ENCODE peak calls at places on chromosomes 3 and 15, in ten cellular contexts. I, P, C, X, O, B, G, L, A and Y are unnamed samples.

GRCh38 chr3:129425213-129425612 is 3.2 kb downstream of the EFCAB12 start:
- DNase-seq in O (no peak), I (no peak), P (no peak), L (no peak), G (no peak), B (no peak), C (no peak), X (no peak), A (no peak), Y (no peak)

GRCh38 chr3:32500880-32501784 is 1.5 kb downstream of the CMTM6 start:
- DNase-seq in O (no peak), A (no peak), B (no peak), X (no peak), C (no peak), L (peak), I (no peak), P (no peak), G (no peak), Y (no peak)

GRCh38 chr15:89472785-89473256 is 23.6 kb downstream of the RHCG start:
- DNase-seq in O (peak), I (peak), P (peak), B (no peak), A (no peak), X (peak), L (peak), C (peak), G (peak), Y (peak)

GRCh38 chr3:37082317-37082716 is 89.0 kb downstream of the MLH1 start:
- DNase-seq in G (no peak), L (no peak), B (no peak), X (no peak), O (no peak), C (no peak), I (no peak), A (no peak), P (no peak), Y (no peak)

GRCh38 chr15:49286649-49287394 is 116.8 kb downstream of the GALK2 start:
- DNase-seq in A (no peak), C (no peak), P (no peak), X (no peak), B (no peak), L (no peak), I (no peak), G (no peak), O (no peak), Y (no peak)

GRCh38 chr3:1987983-1988382 is 110.7 kb upstream of the CNTN4 start:
- DNase-seq in P (peak), G (no peak), X (peak), I (no peak), B (no peak), A (no peak), O (no peak), L (no peak), C (no peak), Y (peak)

GRCh38 chr3:149224736-149225594 is 3.3 kb upstream of the CP start:
- DNase-seq in X (no peak), P (peak), I (no peak), C (no peak), O (peak), A (no peak), B (peak), L (peak), G (no peak), Y (peak)

GRCh38 chr3:47868306-47868705 is 65.4 kb downstream of the DHX30 start:
- DNase-seq in X (no peak), G (no peak), B (no peak), C (peak), P (peak), A (no peak), I (no peak), O (no peak), L (no peak), Y (no peak)

GRCh38 chr3:64437126-64437525 is 211.9 kb upstream of the PRICKLE2 start:
- DNase-seq in B (no peak), P (no peak), I (no peak), X (no peak), C (no peak), G (no peak), O (no peak), L (no peak), A (no peak), Y (no peak)

GRCh38 chr15:36472672-36473071 is 106.8 kb upstream of the CDIN1 start:
- DNase-seq in P (no peak), O (no peak), G (no peak), B (no peak), X (no peak), L (no peak), I (no peak), C (no peak), A (no peak), Y (no peak)

GRCh38 chr15:44710236-44711088 is 661 bp downstream of the PATL2 start:
- DNase-seq in C (peak), O (peak), B (peak), A (no peak), G (no peak), X (peak), I (no peak), P (peak), L (peak), Y (no peak)

GRCh38 chr3:174495928-174496327 is 363.2 kb upstream of the NAALADL2 start:
- DNase-seq in P (no peak), L (no peak), B (no peak), C (no peak), I (no peak), X (no peak), G (no peak), A (no peak), O (peak), Y (peak)

GRCh38 chr3:98185180-98185579 is 18.7 kb downstream of the OR5H15 start:
- DNase-seq in X (no peak), B (no peak), G (no peak), P (no peak), A (no peak), C (no peak), O (no peak), L (no peak), I (no peak), Y (no peak)

GRCh38 chr3:38878650-38879049 is 62.6 kb upstream of the SCN10A start:
- DNase-seq in I (no peak), B (no peak), A (no peak), L (no peak), O (no peak), C (no peak), G (no peak), P (no peak), X (no peak), Y (no peak)

GRCh38 chr3:149702691-149703426 is 45.0 kb upstream of the WWTR1 start:
- DNase-seq in A (no peak), L (peak), X (no peak), B (no peak), P (no peak), I (no peak), G (no peak), C (no peak), O (peak), Y (no peak)

GRCh38 chr3:46867550-46867898 is 4.3 kb upstream of the MYL3 start:
- DNase-seq in I (peak), B (no peak), A (peak), X (peak), L (no peak), G (peak), C (peak), O (no peak), P (peak), Y (no peak)

GRCh38 chr3:49625971-49626640 is 48.0 kb upstream of the APEH start:
- DNase-seq in G (peak), L (no peak), B (no peak), O (peak), A (no peak), X (no peak), I (no peak), C (no peak), P (no peak), Y (no peak)

GRCh38 chr3:111862415-111862814 is 3.4 kb downstream of the PHLDB2 start:
- DNase-seq in X (no peak), I (no peak), O (no peak), B (no peak), A (no peak), P (no peak), L (no peak), G (no peak), C (no peak), Y (no peak)

GRCh38 chr3:111861396-111861795 is 2.3 kb downstream of the PHLDB2 start:
- DNase-seq in L (no peak), O (peak), C (no peak), B (no peak), A (no peak), X (no peak), P (no peak), I (no peak), G (no peak), Y (peak)

GRCh38 chr3:111859061-111859973 is at the start of gene PHLDB2:
- DNase-seq in X (peak), A (peak), B (peak), I (peak), P (peak), O (peak), C (peak), G (peak), L (peak), Y (peak)

GRCh38 chr3:111858641-111859040 is 424 bp upstream of the PHLDB2 start:
- DNase-seq in P (peak), O (no peak), B (no peak), G (no peak), I (no peak), X (no peak), C (no peak), L (no peak), A (no peak), Y (peak)

GRCh38 chr3:111859974-111860859 is 1.2 kb downstream of the PHLDB2 start:
- DNase-seq in L (peak), X (peak), C (peak), B (peak), I (peak), A (peak), O (peak), G (peak), P (peak), Y (peak)
- H3K4me3 ChIP-seq in L (peak), X (peak), C (peak), B (peak), I (peak), A (peak), O (peak), G (peak), P (peak), Y (peak)

GRCh38 chr3:52024765-52025452 is 29.2 kb upstream of the RPL29 start:
- DNase-seq in C (no peak), L (no peak), G (no peak), I (no peak), P (no peak), A (no peak), X (no peak), B (no peak), O (no peak), Y (no peak)
- H3K4me3 ChIP-seq in C (no peak), L (no peak), G (no peak), I (no peak), P (no peak), A (no peak), X (no peak), B (no peak), O (no peak), Y (no peak)

GRCh38 chr3:113212155-113212844 is 943 bp downstream of the BOC start:
- DNase-seq in L (peak), G (no peak), P (no peak), I (no peak), O (peak), B (no peak), A (no peak), X (no peak), C (no peak), Y (peak)
- H3K4me3 ChIP-seq in L (peak), G (peak), P (peak), I (peak), O (peak), B (no peak), A (peak), X (peak), C (peak), Y (peak)

GRCh38 chr15:40285151-40285898 is 2.5 kb upstream of the ANKRD63 start:
- DNase-seq in A (no peak), I (no peak), G (no peak), B (no peak), X (no peak), L (peak), P (no peak), O (peak), C (no peak), Y (no peak)

GRCh38 chr15:40283615-40284306 is 897 bp upstream of the ANKRD63 start:
- DNase-seq in C (no peak), P (no peak), A (no peak), L (no peak), I (no peak), G (no peak), X (no peak), O (no peak), B (no peak), Y (no peak)

GRCh38 chr15:40281057-40281850 is 1.6 kb downstream of the ANKRD63 start:
- DNase-seq in A (no peak), X (no peak), I (peak), C (no peak), B (no peak), P (no peak), O (no peak), L (no peak), G (no peak), Y (no peak)

GRCh38 chr15:40282144-40282869 is 557 bp downstream of the ANKRD63 start:
- DNase-seq in B (peak), I (peak), A (no peak), X (peak), P (no peak), C (peak), O (no peak), L (peak), G (no peak), Y (no peak)

GRCh38 chr15:40282870-40283614 is at the start of gene ANKRD63:
- DNase-seq in A (no peak), B (no peak), L (no peak), I (peak), C (no peak), P (no peak), O (no peak), G (no peak), X (no peak), Y (no peak)
- H3K4me3 ChIP-seq in A (peak), B (peak), L (peak), I (peak), C (peak), P (no peak), O (peak), G (peak), X (peak), Y (peak)

DNA sequence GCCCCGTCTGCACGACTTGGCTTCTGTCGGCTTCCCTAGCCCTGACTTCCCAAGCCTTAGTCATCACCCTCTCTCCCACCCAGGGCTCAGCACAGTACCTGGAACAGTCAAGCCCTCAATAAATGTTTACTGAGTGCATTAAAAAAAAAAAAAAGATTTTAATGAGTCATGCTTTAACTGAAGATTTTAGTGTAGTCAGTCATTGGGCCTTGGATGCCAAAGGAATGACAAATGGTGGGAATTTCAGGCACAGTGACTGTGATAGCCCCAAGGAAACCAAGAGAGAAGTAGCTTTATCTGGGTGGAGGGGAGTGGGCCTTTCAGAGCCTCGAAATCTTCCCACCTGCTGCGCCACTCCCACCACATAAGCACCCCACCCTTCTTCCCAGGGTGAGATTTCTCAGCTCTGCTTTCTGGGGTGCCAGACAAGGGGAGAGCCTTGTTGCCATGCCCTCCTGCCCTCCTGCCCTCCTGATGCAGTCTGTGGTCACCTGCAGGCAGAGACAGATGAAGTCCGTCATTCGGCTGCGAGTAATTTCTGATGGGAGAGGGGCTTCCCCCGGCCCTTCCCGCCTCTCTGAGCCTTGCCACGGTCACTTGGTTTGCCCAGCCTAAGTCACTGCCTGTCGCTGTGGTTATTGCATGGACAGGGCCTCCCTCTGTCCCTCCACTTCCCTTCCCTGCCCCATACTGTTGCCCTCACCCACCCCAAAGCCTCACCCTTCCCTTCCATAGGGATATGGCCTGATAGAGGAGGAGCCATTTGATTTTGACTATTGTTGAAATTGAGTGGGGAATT is 41.8 kb downstream of the SMAD3 start:
- DNase-seq in X (peak), L (peak), I (no peak), A (peak), O (peak), B (no peak), P (peak), C (peak), G (no peak), Y (no peak)
- H3K4me3 ChIP-seq in X (no peak), L (no peak), I (no peak), A (no peak), O (no peak), B (no peak), P (no peak), C (no peak), G (no peak), Y (no peak)

GRCh38 chr3:11156026-11156410 is 1.7 kb downstream of the HRH1 start:
- DNase-seq in I (no peak), A (no peak), L (no peak), O (no peak), B (no peak), G (no peak), C (no peak), P (no peak), X (no peak), Y (no peak)

GRCh38 chr3:11154953-11155325 is 646 bp downstream of the HRH1 start:
- DNase-seq in G (no peak), O (peak), P (peak), L (peak), X (no peak), A (no peak), C (no peak), I (peak), B (no peak), Y (no peak)

GRCh38 chr3:11154036-11154952 is at the start of gene HRH1:
- DNase-seq in C (no peak), L (peak), X (peak), A (no peak), O (peak), B (no peak), G (no peak), P (no peak), I (peak), Y (no peak)

GRCh38 chr3:11157406-11157805 is 3.1 kb downstream of the HRH1 start:
- DNase-seq in O (no peak), L (no peak), X (no peak), A (no peak), I (no peak), C (no peak), G (no peak), P (peak), B (no peak), Y (no peak)

GRCh38 chr3:11155341-11156025 is 1.2 kb downstream of the HRH1 start:
- DNase-seq in I (no peak), B (no peak), P (peak), L (peak), G (peak), O (peak), X (peak), C (peak), A (peak), Y (no peak)
- H3K4me3 ChIP-seq in I (peak), B (no peak), P (no peak), L (peak), G (peak), O (peak), X (peak), C (peak), A (peak), Y (no peak)

GRCh38 chr3:127914584-127914983 is 448 bp upstream of the KBTBD12 start:
- DNase-seq in O (no peak), A (no peak), P (no peak), I (no peak), C (no peak), B (no peak), L (no peak), X (no peak), G (no peak), Y (no peak)
- H3K4me3 ChIP-seq in O (peak), A (peak), P (no peak), I (peak), C (peak), B (no peak), L (peak), X (peak), G (peak), Y (no peak)